ENCODE peak calls at places on chromosomes 12 and 14, in nine cellular contexts. L is left ventricle myocardium inferior, R is BJ, D is AG04450, Y is cardiac fibroblast, V is adrenal gland, B is GM23338, F is suprapubic skin, Q is fibroblast of the aortic adventitia. M is an unnamed sample.

GRCh38 chr12:9365296-9365695 is 157.1 kb upstream of the PZP start:
- DNase-seq in V (no peak), F (no peak), Y (no peak), R (no peak), L (no peak), Q (no peak), D (no peak), B (no peak), M (no peak)

GRCh38 chr12:27969011-27969900 is 3.3 kb downstream of the PTHLH start:
- DNase-seq in Y (peak; percentile 29), B (peak; percentile 56), L (peak; percentile 21), Q (peak; percentile 55), V (no peak), R (no peak), D (no peak), F (no peak), M (peak; percentile 47)

GRCh38 chr14:104741803-104742251 is 11.1 kb upstream of the SIVA1 start:
- DNase-seq in Y (no peak), Q (no peak), R (no peak), B (no peak), D (no peak), F (no peak), V (no peak), L (no peak), M (no peak)

GRCh38 chr14:94180655-94181271 is 6.6 kb downstream of the PPP4R4 start:
- DNase-seq in V (no peak), R (no peak), Y (peak; percentile 59), D (no peak), Q (peak; percentile 65), F (no peak), B (peak; percentile 71), L (no peak), M (peak; percentile 55)

GRCh38 chr14:68404652-68405183 is 388.1 kb downstream of the ZFP36L1 start:
- DNase-seq in B (no peak), Q (no peak), R (no peak), D (no peak), F (no peak), L (no peak), Y (no peak), V (no peak), M (peak; percentile 62)

GRCh38 chr14:85483037-85483436 is 46.9 kb upstream of the FLRT2 start:
- DNase-seq in V (no peak), B (no peak), L (no peak), R (no peak), D (no peak), Q (peak; percentile 54), Y (peak; percentile 70), F (no peak), M (no peak)

GRCh38 chr12:122406701-122407154 is 15.7 kb downstream of the CLIP1 start:
- DNase-seq in R (peak; percentile 70), Y (peak; percentile 54), L (no peak), V (no peak), Q (peak; percentile 95), B (no peak), D (no peak), F (no peak), M (no peak)

GRCh38 chr14:23828611-23829010 is 125.0 kb upstream of the DHRS4 start:
- DNase-seq in B (no peak), Y (no peak), R (no peak), V (no peak), D (no peak), F (no peak), L (no peak), Q (no peak), M (no peak)

GRCh38 chr12:47773062-47773857 is at the start of gene SLC48A1:
- DNase-seq in Y (peak; percentile 64), V (peak; percentile 75), R (no peak), D (no peak), L (peak; percentile 80), Q (peak; percentile 44), F (no peak), B (peak; percentile 86), M (peak; percentile 75)

GRCh38 chr12:22935501-22935900 is 310.5 kb downstream of the ETNK1 start:
- DNase-seq in B (no peak), F (no peak), D (no peak), R (no peak), L (no peak), V (no peak), Q (no peak), Y (no peak), M (peak; percentile 37)
- H3K4me3 ChIP-seq in B (no peak overlapping the region), F (no peak overlapping the region), D (no peak overlapping the region), R (no peak overlapping the region), L (peak overlapping the region; percentile 27), V (no peak overlapping the region), Q (no peak overlapping the region), Y (no peak overlapping the region), M (no peak overlapping the region)

DNA sequence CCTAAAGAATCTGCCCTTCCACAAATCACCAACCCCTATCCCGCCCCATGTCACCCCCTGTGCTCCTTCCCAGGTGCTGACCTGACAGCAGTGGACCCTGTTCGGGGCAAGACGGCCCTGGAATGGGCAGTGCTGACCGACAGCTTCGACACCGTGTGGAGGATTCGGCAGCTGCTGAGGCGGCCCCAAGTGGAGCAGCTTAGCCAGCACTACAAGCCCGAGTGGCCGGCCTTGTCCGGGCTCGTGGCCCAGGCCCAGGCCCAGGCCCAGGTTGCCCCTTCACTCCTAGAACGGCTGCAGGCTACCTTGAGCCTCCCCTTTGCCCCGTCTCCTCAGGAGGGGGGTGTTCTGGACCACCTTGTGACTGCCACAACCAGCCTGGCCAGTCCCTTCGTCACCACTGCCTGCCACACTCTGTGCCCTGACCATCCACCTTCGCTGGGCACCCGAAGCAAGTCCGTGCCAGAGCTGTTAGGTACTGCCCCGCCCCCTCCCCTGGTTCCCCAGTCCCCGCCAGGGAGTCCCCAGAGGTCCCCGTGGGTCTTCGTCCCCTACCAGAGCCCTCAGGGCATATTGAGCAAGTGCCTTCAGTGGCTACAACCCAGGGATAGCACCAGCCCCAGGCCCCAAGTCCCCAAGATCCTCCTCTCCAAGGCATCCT is 2.7 kb downstream of the ANKRD33 start:
- DNase-seq in R (no peak), Q (no peak), Y (no peak), F (peak; percentile 74), D (no peak), L (no peak), B (no peak), V (peak; percentile 8), M (no peak)
- TF ChIP-seq CTCF in R (no peak), Q (no peak), Y (no peak), F (no peak), D (no peak), L (no peak), B (no peak), V (no peak), M (no peak)

DNA sequence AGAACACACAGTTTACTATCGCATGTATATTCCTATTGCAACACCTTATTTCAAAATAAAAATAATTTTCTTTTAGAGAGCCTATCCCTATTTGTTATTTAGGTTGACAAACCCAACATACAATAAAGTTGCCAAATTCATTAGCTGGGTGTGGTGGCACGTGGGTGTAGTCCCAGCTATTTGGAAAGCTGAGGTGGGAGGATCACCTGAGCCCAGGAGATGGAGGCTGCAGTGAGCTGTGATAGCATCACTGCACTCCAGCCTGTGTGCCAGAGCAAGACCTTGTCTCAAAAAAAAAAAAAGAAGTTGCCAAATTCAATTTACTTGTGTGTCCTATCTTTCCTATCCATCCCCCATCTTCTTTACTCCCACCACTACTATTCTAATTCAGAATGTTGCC is 23.9 kb downstream of the DENND5B start:
- DNase-seq in D (no peak), L (no peak), Q (no peak), Y (no peak), V (no peak), B (no peak), R (no peak), F (no peak), M (peak; percentile 24)
- H3K4me3 ChIP-seq in D (no peak overlapping the region), L (no peak overlapping the region), Q (no peak overlapping the region), Y (no peak overlapping the region), V (no peak overlapping the region), B (no peak overlapping the region), R (no peak overlapping the region), F (no peak overlapping the region), M (no peak overlapping the region)

GRCh38 chr12:66149702-66150398 is 19.3 kb upstream of the LLPH start:
- DNase-seq in L (no peak), V (peak; percentile 35), D (no peak), Q (no peak), R (no peak), F (no peak), B (peak; percentile 43), Y (peak; percentile 27), M (peak; percentile 12)
- TF ChIP-seq CTCF in L (peak; percentile 29), V (peak; percentile 24), D (peak; percentile 22), Q (peak; percentile 23), R (peak; percentile 10), F (no peak), B (no peak), Y (peak; percentile 33), M (peak; percentile 25)

DNA sequence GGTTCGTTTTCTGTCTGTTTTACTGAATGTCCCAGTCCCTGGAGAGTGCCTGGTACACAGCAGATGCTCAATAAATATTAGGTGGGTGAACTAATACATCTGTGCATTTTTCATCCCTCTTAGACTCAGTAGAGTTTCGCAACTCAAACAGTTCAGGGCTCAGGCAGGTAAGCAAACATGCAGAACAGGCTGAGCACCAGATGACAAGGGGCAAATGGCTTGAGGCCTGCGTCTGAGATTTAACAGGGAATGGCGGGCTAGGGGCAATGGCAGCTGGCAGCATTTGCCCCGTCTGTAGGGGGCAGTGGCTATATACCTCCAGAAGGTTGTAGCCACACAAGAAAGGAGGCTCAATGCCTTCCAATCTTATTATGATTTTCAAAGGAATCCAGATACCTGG is 8.6 kb upstream of the RAN start:
- DNase-seq in D (no peak), L (no peak), F (no peak), Y (no peak), V (no peak), R (no peak), Q (no peak), B (peak; percentile 21), M (peak; percentile 48)
- H3K4me3 ChIP-seq in D (no peak overlapping the region), L (no peak overlapping the region), F (no peak overlapping the region), Y (no peak overlapping the region), V (no peak overlapping the region), R (no peak overlapping the region), Q (no peak overlapping the region), B (no peak overlapping the region), M (no peak overlapping the region)